ENCODE peak calls at places on chromosomes 2 and 18, in five cellular contexts. O is mucosa of descending colon, D is bronchial epithelial cell, Y is body of pancreas, J is kidney epithelial cell. X is an unnamed sample.

GRCh38 chr18:28136071-28136470 is 40.9 kb downstream of the CDH2 start:
- DNase-seq in O (no peak), D (no peak), Y (no peak), J (no peak), X (no peak)

GRCh38 chr2:175871949-175872348 is 130.1 kb downstream of the LNPK start:
- DNase-seq in O (no peak), D (no peak), Y (no peak), J (no peak), X (no peak)

GRCh38 chr2:30714811-30715709 is 92.2 kb downstream of the CAPN13 start:
- DNase-seq in O (no peak), D (no peak), Y (no peak), J (no peak), X (no peak)

GRCh38 chr18:44198296-44199284 is 482.1 kb upstream of the SETBP1 start:
- DNase-seq in O (peak; percentile 9), D (no peak), Y (no peak), J (no peak), X (no peak)

GRCh38 chr18:41745166-41746049 is 209.6 kb upstream of the PIK3C3 start:
- DNase-seq in O (peak; percentile 40), D (peak; percentile 41), Y (peak; percentile 31), J (no peak), X (no peak)

GRCh38 chr2:207408086-207408794 is 121.5 kb upstream of the CREB1 start:
- DNase-seq in O (peak; percentile 20), D (peak; percentile 97), Y (peak; percentile 35), J (no peak), X (peak; percentile 26)

GRCh38 chr2:9539530-9539929 is 16.1 kb downstream of the ADAM17 start:
- DNase-seq in O (no peak), D (no peak), Y (no peak), J (no peak), X (no peak)

GRCh38 chr18:78975699-78976098 is 3.9 kb upstream of the SALL3 start:
- DNase-seq in O (no peak), D (no peak), Y (no peak), J (no peak), X (no peak)

GRCh38 chr2:158685646-158686045 is 109.5 kb upstream of the DAPL1 start:
- DNase-seq in O (no peak), D (peak; percentile 94), Y (no peak), J (no peak), X (no peak)

GRCh38 chr2:216082805-216083204 is 1.1 kb downstream of the TMEM169 start:
- DNase-seq in O (no peak), D (no peak), Y (no peak), J (no peak), X (no peak)

GRCh38 chr2:96308248-96308647 is 2.9 kb upstream of the SNRNP200 start:
- DNase-seq in O (no peak), D (no peak), Y (no peak), J (no peak), X (no peak)

GRCh38 chr2:235383272-235383843 is 110.5 kb upstream of the AGAP1 start:
- DNase-seq in O (no peak), D (no peak), Y (no peak), J (no peak), X (no peak)

GRCh38 chr2:126059379-126059778 is 596.6 kb upstream of the GYPC start:
- DNase-seq in O (no peak), D (no peak), Y (no peak), J (no peak), X (no peak)

GRCh38 chr2:197073701-197074433 is 147.4 kb upstream of the PGAP1 start:
- DNase-seq in O (no peak), D (no peak), Y (no peak), J (no peak), X (no peak)

GRCh38 chr2:229296561-229296960 is 25.5 kb upstream of the PID1 start:
- DNase-seq in O (no peak), D (no peak), Y (no peak), J (no peak), X (no peak)

DNA sequence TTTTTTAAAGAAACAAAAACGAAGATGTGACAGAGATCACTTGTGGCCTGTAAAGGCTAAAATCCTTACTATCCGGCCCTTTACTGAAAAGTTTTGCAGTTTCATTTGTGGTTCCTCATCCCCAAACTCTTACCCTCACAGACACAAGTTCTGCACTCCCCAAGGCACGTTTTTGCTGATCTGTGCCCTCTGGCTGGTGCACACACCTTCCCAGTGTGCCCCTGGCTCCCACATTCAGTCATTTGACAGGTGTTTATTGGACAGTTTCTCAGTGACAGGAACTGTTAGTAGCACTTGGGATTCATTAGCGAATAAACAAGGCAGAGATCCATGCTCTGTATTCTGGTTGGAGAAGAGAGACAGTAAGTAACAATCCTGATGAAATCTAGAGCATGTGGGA is 22.8 kb downstream of the ZAP70 start:
- DNase-seq in O (no peak), D (no peak), Y (no peak), J (no peak), X (no peak)
- TF ChIP-seq CTCF in O (no peak), D (no peak), Y (no peak), J (no peak), X (no peak)

DNA sequence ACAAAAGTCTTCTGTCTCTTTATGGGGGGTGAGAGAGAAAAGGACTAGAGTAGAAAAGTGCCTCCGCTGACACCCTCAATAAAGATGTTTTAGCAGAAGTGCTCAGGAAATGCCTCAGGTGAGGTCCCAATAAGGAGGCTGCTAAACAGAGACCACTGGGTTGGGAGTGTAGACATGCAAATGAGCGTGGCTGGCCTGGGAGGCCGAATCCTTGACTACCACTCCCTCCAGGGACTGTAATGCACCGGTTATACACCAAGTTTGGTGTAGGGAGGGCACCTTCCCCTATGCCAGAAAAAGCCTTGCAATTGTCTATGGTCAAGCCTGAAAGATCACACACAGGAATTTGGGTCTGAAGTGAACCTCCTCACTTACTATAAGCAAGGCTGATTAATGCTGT is 1.8 kb downstream of the TMX3 start:
- DNase-seq in O (no peak), D (no peak), Y (no peak), J (no peak), X (no peak)
- H3K4me3 ChIP-seq in O (no peak overlapping the region), D (no peak overlapping the region), Y (no peak overlapping the region), J (no peak overlapping the region), X (peak overlapping the region; percentile 21)

DNA sequence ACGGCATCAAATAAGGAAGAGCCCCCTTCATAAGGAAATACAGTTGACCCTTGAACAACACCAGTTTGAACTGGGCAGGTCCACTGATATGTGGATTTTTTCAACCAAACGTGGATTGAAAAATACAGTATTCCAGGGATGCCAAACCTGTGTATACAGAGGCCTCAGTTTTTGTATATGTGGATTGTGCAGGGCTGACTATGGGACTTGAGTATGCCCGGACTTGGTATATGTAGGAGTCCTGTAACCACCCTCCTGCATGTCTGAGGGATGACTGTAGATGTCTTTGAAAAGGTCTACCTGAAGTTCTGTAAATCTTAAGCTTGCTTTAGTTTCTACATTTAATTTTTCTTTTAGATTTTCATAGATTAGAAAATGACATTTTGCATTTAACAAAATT is 50.0 kb downstream of the EML4 start:
- DNase-seq in O (no peak), D (no peak), Y (no peak), J (no peak), X (no peak)
- H3K36me3 ChIP-seq in O (no peaks in the 10 kb centered on the region), D (no peaks in the 10 kb centered on the region), Y (no peaks in the 10 kb centered on the region), J (no peaks in the 10 kb centered on the region), X (peaks cover 1% of the 10 kb centered on the region)

GRCh38 chr18:5059540-5060032 is 137.5 kb downstream of the AKAIN1 start:
- DNase-seq in O (no peak), D (no peak), Y (no peak), J (no peak), X (no peak)
- TF ChIP-seq CTCF in O (no peak), D (no peak), Y (no peak), J (no peak), X (no peak)

GRCh38 chr2:139122711-139123158 is 342.5 kb upstream of the NXPH2 start:
- DNase-seq in O (no peak), D (peak; percentile 86), Y (no peak), J (peak; percentile 86), X (no peak)
- H3K4me3 ChIP-seq in O (no peak overlapping the region), D (no peak overlapping the region), Y (no peak overlapping the region), J (no peak overlapping the region), X (no peak overlapping the region)

GRCh38 chr2:134384131-134384530 is 130.3 kb downstream of the MGAT5 start:
- DNase-seq in O (no peak), D (peak; percentile 77), Y (no peak), J (no peak), X (no peak)

GRCh38 chr2:134386321-134386720 is 132.4 kb downstream of the MGAT5 start:
- DNase-seq in O (no peak), D (no peak), Y (no peak), J (no peak), X (no peak)

GRCh38 chr2:134389331-134389835 is 135.5 kb downstream of the MGAT5 start:
- DNase-seq in O (no peak), D (no peak), Y (no peak), J (no peak), X (no peak)

GRCh38 chr2:134381141-134381540 is 127.3 kb downstream of the MGAT5 start:
- DNase-seq in O (no peak), D (no peak), Y (no peak), J (no peak), X (no peak)

DNA sequence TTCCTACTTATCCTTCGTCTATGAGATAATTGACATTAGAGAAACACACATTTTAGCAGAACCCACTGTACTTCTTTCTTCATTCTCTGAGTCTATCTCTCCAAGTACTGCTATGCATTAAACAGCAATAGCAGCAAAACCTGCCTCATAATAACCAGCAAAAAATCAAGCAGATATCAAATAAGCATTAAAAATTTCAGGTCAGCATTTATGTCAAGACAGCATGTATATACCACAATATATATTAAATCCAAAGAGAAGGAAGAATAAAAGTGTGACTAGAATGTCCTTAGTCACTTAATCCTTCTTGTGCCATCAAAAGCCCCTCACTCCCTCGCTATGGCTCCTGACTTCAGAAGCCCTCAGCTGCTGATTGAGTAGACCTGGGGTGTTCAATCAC is 131.3 kb downstream of the MGAT5 start:
- DNase-seq in O (no peak), D (no peak), Y (no peak), J (no peak), X (no peak)
- H3K36me3 ChIP-seq in O (no peaks in the 10 kb centered on the region), D (no peaks in the 10 kb centered on the region), Y (no peaks in the 10 kb centered on the region), J (no peaks in the 10 kb centered on the region), X (no peaks in the 10 kb centered on the region)

X was measured in GM06990.